ENCODE peak calls at places on chromosomes 7 and 10, in five cellular contexts. T is aorta, J is cardiac muscle cell, O is SK-N-SH, N is GM23248. P is an unnamed sample.

GRCh38 chr7:45390180-45390579 is 184.0 kb upstream of the ADCY1 start:
- DNase-seq in T (no peak), J (no peak), O (no peak), N (no peak), P (no peak)

GRCh38 chr10:51137741-51138529 is 63.6 kb downstream of the PRKG1 start:
- DNase-seq in T (no peak), J (peak; percentile 29), O (no peak), N (peak; percentile 86), P (no peak)

GRCh38 chr10:33421789-33422188 is 87.3 kb upstream of the NRP1 start:
- DNase-seq in T (peak; percentile 50), J (peak; percentile 92), O (no peak), N (peak; percentile 97), P (no peak)

GRCh38 chr7:44051611-44052220 is 7.2 kb downstream of the DBNL start:
- DNase-seq in T (no peak), J (no peak), O (no peak), N (no peak), P (peak; percentile 26)

GRCh38 chr10:116096501-116096900 is 176.5 kb downstream of the GFRA1 start:
- DNase-seq in T (no peak), J (no peak), O (no peak), N (no peak), P (no peak)

GRCh38 chr10:97842658-97843295 is 6.9 kb upstream of the GOLGA7B start:
- DNase-seq in T (no peak), J (peak; percentile 34), O (peak; percentile 63), N (no peak), P (no peak)

GRCh38 chr7:194996-195829 is 2.8 kb downstream of the FAM20C start:
- DNase-seq in T (no peak), J (peak; percentile 38), O (no peak), N (peak; percentile 90), P (no peak)

GRCh38 chr10:72712136-72712535 is 20.2 kb downstream of the MCU start:
- DNase-seq in T (no peak), J (peak; percentile 79), O (no peak), N (no peak), P (no peak)

GRCh38 chr10:49135575-49136313 is 1.9 kb upstream of the FAM170B start:
- DNase-seq in T (no peak), J (no peak), O (no peak), N (peak; percentile 52), P (no peak)

GRCh38 chr10:91605968-91606367 is 26.9 kb downstream of the PPP1R3C start:
- DNase-seq in T (no peak), J (no peak), O (no peak), N (no peak), P (no peak)

GRCh38 chr7:28685291-28685659 is 272.9 kb downstream of the TRIL start:
- DNase-seq in T (peak; percentile 75), J (no peak), O (peak; percentile 28), N (no peak), P (no peak)

GRCh38 chr7:96526492-96526891 is 183.2 kb downstream of the SEM1 start:
- DNase-seq in T (no peak), J (no peak), O (no peak), N (no peak), P (no peak)

GRCh38 chr10:78727728-78728127 is 341.0 kb upstream of the ZMIZ1 start:
- DNase-seq in T (no peak), J (no peak), O (peak; percentile 67), N (no peak), P (no peak)

GRCh38 chr10:86311900-86312299 is 54.7 kb downstream of the GRID1 start:
- DNase-seq in T (no peak), J (no peak), O (no peak), N (no peak), P (peak; percentile 2)

GRCh38 chr7:18179058-18179457 is 151.4 kb upstream of the PRPS1L1 start:
- DNase-seq in T (no peak), J (peak; percentile 24), O (no peak), N (no peak), P (no peak)

GRCh38 chr10:121437596-121437995 is 160.6 kb downstream of the FGFR2 start:
- DNase-seq in T (no peak), J (peak; percentile 28), O (peak; percentile 54), N (no peak), P (peak; percentile 75)

GRCh38 chr7:418636-419280 is 100.9 kb downstream of the PDGFA start:
- DNase-seq in T (peak; percentile 77), J (no peak), O (peak; percentile 29), N (no peak), P (peak; percentile 57)

GRCh38 chr7:159083001-159083697 is 61.5 kb downstream of the VIPR2 start:
- DNase-seq in T (no peak), J (no peak), O (no peak), N (no peak), P (peak; percentile 61)

GRCh38 chr7:154996756-154997155 is 6.2 kb downstream of the PAXIP1 start:
- DNase-seq in T (no peak), J (no peak), O (no peak), N (no peak), P (no peak)

GRCh38 chr7:82985144-82985802 is 177.4 kb downstream of the PCLO start:
- DNase-seq in T (no peak), J (no peak), O (peak; percentile 8), N (no peak), P (no peak)

GRCh38 chr7:147510913-147511312 is 1079.7 kb upstream of the C7orf33 start:
- DNase-seq in T (no peak), J (peak; percentile 21), O (no peak), N (peak; percentile 59), P (no peak)

GRCh38 chr10:11908536-11908935 is 85.4 kb downstream of the PROSER2 start:
- DNase-seq in T (no peak), J (no peak), O (no peak), N (no peak), P (no peak)

GRCh38 chr7:106865130-106866115 is at the start of gene PIK3CG:
- DNase-seq in T (no peak), J (peak; percentile 28), O (no peak), N (no peak), P (no peak)

GRCh38 chr10:130739016-130739756 is 572.3 kb downstream of the TCERG1L start:
- DNase-seq in T (no peak), J (no peak), O (no peak), N (no peak), P (peak; percentile 36)

GRCh38 chr7:137943132-137943551 is 58.7 kb downstream of the CREB3L2 start:
- DNase-seq in T (no peak), J (peak; percentile 95), O (no peak), N (peak; percentile 63), P (no peak)

GRCh38 chr10:24894309-24894708 is 58.1 kb downstream of the PRTFDC1 start:
- DNase-seq in T (peak; percentile 67), J (peak; percentile 89), O (no peak), N (peak; percentile 75), P (no peak)

GRCh38 chr7:136874393-136875032 is 6.1 kb downstream of the CHRM2 start:
- DNase-seq in T (no peak), J (peak; percentile 46), O (peak; percentile 72), N (peak; percentile 42), P (no peak)

GRCh38 chr10:106705576-106706526 is 458.7 kb downstream of the SORCS1 start:
- DNase-seq in T (no peak), J (peak; percentile 76), O (peak; percentile 61), N (peak; percentile 75), P (no peak)

DNA sequence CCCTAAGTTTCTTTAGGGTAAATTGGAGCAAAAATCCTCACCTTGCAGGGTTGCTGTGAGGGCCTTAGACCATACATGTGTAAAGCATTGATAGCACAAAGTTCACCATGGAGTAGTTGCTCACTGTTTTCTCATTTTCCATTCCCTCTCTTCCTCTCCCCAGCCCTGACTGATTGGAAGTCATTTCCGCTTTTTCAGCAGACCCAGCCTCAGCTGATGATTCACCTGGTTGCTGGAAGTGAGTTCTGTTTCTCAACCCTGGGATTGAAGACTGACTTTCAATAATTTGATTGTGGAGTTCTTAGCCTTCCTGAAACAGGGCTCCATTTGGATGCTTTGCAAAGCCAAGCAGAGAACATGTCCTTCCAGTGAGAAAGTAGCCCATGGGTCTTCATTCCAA is 107.0 kb downstream of the PLXNA4 start:
- DNase-seq in T (no peak), J (no peak), O (no peak), N (no peak), P (no peak)
- H3K27ac ChIP-seq in T (no peak overlapping the region), J (no peak overlapping the region), O (no peak overlapping the region), N (no peak overlapping the region), P (no peak overlapping the region)

DNA sequence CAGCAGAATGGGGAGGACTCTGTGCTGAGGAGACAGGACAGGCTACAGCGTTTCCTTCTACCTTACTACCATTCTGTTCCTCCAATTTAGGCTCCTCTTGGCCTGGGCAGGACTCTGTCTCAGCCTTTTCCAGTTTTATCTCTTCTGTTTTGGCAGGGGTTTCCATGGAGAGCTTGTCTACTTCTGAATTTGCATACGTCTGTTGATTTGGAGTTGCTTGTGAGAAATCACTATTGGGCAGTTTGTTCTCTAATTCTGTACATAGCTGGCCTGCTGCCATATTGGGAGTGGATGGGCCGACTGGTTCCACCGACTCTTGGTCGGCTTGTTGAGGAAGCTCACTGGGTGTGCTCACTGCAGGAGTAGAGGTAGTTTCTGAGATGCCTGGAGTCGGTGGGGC is 136.8 kb downstream of the GALNT11 start:
- DNase-seq in T (no peak), J (peak; percentile 7), O (no peak), N (no peak), P (no peak)
- H3K36me3 ChIP-seq in T (peaks cover 15% of the 10 kb centered on the region), J (peaks cover 61% of the 10 kb centered on the region), O (peaks cover 87% of the 10 kb centered on the region), N (peaks cover 61% of the 10 kb centered on the region), P (peaks cover 91% of the 10 kb centered on the region)

GRCh38 chr10:70319183-70319582 is 35.4 kb upstream of the NPFFR1 start:
- DNase-seq in T (peak; percentile 12), J (no peak), O (no peak), N (no peak), P (no peak)
- H3K4me1 ChIP-seq in T (no peaks in the 10 kb centered on the region), J (no peaks in the 10 kb centered on the region), O (no peaks in the 10 kb centered on the region), N (no peaks in the 10 kb centered on the region), P (no peaks in the 10 kb centered on the region)

GRCh38 chr7:116454377-116454776 is 45.2 kb upstream of the CAV2 start:
- DNase-seq in T (no peak), J (no peak), O (no peak), N (no peak), P (no peak)

GRCh38 chr7:116449950-116450349 is 49.6 kb upstream of the CAV2 start:
- DNase-seq in T (no peak), J (peak; percentile 74), O (no peak), N (no peak), P (no peak)

GRCh38 chr7:116449441-116449840 is 50.1 kb upstream of the CAV2 start:
- DNase-seq in T (no peak), J (no peak), O (no peak), N (no peak), P (no peak)

GRCh38 chr7:116455009-116455408 is 44.5 kb upstream of the CAV2 start:
- DNase-seq in T (no peak), J (peak; percentile 27), O (no peak), N (peak; percentile 90), P (no peak)

DNA sequence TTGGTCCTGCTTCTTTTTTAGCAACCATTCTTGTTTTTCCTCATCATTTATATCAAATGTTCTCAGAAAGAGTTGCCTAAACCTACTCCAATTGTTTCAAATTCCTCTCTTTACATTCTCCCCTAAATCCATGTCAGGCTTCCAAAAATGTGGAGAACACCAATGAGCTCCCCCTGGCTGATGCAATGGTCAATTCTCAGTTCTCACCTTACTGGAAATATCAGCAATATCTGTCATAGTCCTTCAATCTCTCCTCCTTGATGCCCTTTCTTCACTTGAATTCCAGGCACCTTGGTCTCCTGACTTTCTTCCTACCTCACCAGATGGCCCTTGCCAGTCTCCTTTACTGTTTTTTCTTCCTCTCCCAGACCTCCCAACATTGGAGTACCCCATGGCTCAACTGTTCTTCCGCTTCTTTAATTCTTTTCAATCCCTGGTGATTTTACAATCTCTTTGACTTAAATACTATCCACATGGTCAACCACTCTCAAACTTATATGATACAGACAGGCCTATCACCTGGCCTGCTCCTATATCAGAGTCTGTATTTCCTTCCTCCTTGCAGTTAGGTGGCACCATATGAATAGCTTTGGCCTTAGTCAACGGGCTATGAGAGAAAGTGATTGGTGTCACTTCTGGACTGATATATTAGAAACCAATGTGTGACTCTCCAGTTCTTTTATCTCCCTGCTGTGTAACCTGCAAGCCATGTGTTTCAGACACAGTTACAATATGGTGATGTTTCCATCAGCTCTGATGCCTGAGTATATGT is 47.4 kb upstream of the CAV2 start:
- DNase-seq in T (no peak), J (no peak), O (no peak), N (no peak), P (no peak)
- H3K27ac ChIP-seq in T (no peak overlapping the region), J (no peak overlapping the region), O (no peak overlapping the region), N (no peak overlapping the region), P (no peak overlapping the region)

P was measured in upper lobe of right lung.